ENCODE peak calls at places on chromosome 10, in ten cellular contexts. B is small intestine, L is vagina, I is SK-N-SH, Q is H7, F is IMR-90, R is heart right ventricle, D is neural progenitor cell, S is fibroblast of mammary gland, E is hepatocyte. M is an unnamed sample.

GRCh38 chr10:74949434-74949833 is 123.0 kb downstream of the KAT6B start:
- DNase-seq in I (no peak), D (no peak), S (peak), F (peak), L (no peak), R (no peak), E (no peak), B (peak), Q (no peak), M (no peak)

GRCh38 chr10:48363617-48364355 is 57.3 kb downstream of the MAPK8 start:
- DNase-seq in B (peak), D (peak), R (no peak), E (peak), S (peak), Q (no peak), L (no peak), F (peak), I (peak), M (peak)

GRCh38 chr10:5284311-5285057 is 80.3 kb upstream of the UCN3 start:
- DNase-seq in E (no peak), L (no peak), B (no peak), S (peak), D (no peak), Q (no peak), I (no peak), F (peak), R (no peak), M (peak)

GRCh38 chr10:60099998-60100747 is 193.8 kb upstream of the CCDC6 start:
- DNase-seq in F (peak), B (peak), R (no peak), L (no peak), I (peak), Q (peak), E (peak), S (peak), D (peak), M (peak)

GRCh38 chr10:27558612-27559020 is 54.5 kb downstream of the RAB18 start:
- DNase-seq in F (peak), B (peak), D (peak), S (peak), R (no peak), E (peak), Q (peak), L (no peak), I (peak), M (peak)

GRCh38 chr10:112649492-112650152 is 202.6 kb downstream of the VTI1A start:
- DNase-seq in I (no peak), D (no peak), B (no peak), E (no peak), L (no peak), S (no peak), Q (no peak), F (peak), R (no peak), M (no peak)

GRCh38 chr10:129963076-129963830 is 821 bp downstream of the EBF3 start:
- DNase-seq in Q (peak), I (peak), F (peak), E (peak), S (peak), L (no peak), B (peak), R (peak), D (peak), M (no peak)

GRCh38 chr10:1230592-1231275 is 174.5 kb downstream of the WDR37 start:
- DNase-seq in L (no peak), S (no peak), F (no peak), E (no peak), Q (peak), I (no peak), D (no peak), R (no peak), B (no peak), M (no peak)

GRCh38 chr10:2650328-2650727 is 417.0 kb upstream of the PFKP start:
- DNase-seq in B (no peak), R (no peak), F (no peak), E (no peak), L (no peak), I (no peak), S (no peak), D (no peak), Q (no peak), M (no peak)

GRCh38 chr10:100718197-100718742 is 27.1 kb upstream of the PAX2 start:
- DNase-seq in E (no peak), R (no peak), D (no peak), I (no peak), B (no peak), F (no peak), L (no peak), Q (no peak), S (no peak), M (no peak)

GRCh38 chr10:132880148-132880981 is 62.0 kb downstream of the CFAP46 start:
- DNase-seq in R (peak), I (no peak), Q (no peak), F (no peak), E (no peak), S (no peak), B (no peak), D (no peak), L (no peak), M (no peak)

DNA sequence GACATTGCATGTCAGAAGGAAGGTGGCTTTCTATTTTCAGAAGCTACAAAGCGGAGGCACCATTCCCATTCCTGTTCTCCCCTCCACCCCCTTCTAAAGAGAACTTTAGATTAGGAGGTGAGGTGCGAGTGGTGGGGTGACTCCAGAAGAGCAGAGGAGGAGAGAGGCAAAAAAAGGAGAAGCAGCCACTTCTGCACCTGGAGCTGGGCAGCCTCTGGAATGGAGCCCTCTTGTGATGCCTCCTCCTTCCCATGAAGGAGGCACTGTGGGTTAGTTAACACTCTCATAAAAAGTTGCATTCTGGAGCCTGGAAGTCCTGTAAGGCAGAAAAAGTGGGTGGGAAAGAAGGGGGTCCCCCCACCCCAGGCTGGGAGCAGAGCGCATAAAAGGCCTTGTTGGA is 4.8 kb downstream of the PTF1A start:
- DNase-seq in Q (peak), E (no peak), S (no peak), R (no peak), L (no peak), D (no peak), F (no peak), B (no peak), I (no peak), M (no peak)
- H3K4me3 ChIP-seq in Q (no peak), E (no peak), S (no peak), R (no peak), L (no peak), D (no peak), F (no peak), B (no peak), I (no peak), M (no peak)

GRCh38 chr10:22228943-22229755 is 11.3 kb upstream of the EBLN1 start:
- DNase-seq in S (peak), R (peak), F (peak), L (no peak), D (peak), E (peak), I (peak), B (peak), Q (peak), M (peak)
- H3K4me3 ChIP-seq in S (peak), R (peak), F (peak), L (peak), D (peak), E (peak), I (peak), B (peak), Q (peak), M (peak)

GRCh38 chr10:63684257-63684936 is 163.2 kb downstream of the REEP3 start:
- DNase-seq in R (no peak), S (no peak), B (no peak), F (no peak), E (no peak), I (no peak), Q (no peak), D (no peak), L (no peak), M (no peak)

GRCh38 chr10:63683686-63684085 is 162.5 kb downstream of the REEP3 start:
- DNase-seq in B (no peak), L (no peak), I (no peak), D (no peak), R (no peak), F (no peak), S (no peak), E (no peak), Q (no peak), M (no peak)

GRCh38 chr10:63677001-63677400 is 155.8 kb downstream of the REEP3 start:
- DNase-seq in L (no peak), F (no peak), S (no peak), R (no peak), Q (no peak), B (no peak), E (no peak), D (no peak), I (no peak), M (no peak)

GRCh38 chr10:63683223-63683622 is 162.0 kb downstream of the REEP3 start:
- DNase-seq in Q (no peak), I (no peak), F (no peak), B (no peak), L (no peak), E (no peak), R (no peak), S (no peak), D (no peak), M (peak)

DNA sequence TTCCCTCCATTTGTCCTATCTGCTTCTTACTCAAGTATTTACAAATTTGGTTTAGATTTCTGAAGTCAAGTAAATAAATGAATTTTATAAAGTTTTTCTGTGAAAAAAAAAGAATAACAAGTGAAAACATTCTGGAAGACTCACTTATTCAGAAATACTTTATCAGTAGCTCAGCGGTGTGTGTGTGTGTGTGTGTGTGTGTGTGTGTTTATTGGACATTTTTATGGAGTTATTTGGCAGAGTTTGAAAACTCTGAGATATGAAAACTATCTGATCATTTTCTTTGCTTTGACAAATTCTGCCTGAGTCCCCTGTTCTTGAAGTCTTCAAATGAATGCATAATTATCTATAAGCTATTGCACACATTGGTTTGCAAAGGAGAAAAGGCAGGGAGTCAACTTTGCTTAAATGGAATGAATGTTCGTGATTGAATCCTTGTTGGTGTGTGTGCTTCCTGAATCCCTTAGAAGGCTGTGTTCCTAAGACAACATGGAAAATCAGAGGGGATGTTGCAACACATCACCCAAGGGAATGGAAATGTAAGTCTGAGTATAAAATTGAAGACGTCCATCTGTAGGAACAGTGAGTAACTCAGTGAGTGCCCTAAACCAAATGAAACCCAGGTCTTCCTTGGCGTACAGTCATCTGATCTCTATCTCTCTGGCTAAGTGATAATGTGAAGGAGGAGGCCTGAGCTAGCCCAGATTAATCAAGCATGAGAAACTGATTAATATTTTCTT is 160.9 kb downstream of the REEP3 start:
- DNase-seq in L (no peak), R (no peak), F (peak), I (no peak), B (no peak), S (peak), Q (no peak), E (peak), D (no peak), M (no peak)
- H3K4me3 ChIP-seq in L (no peak), R (no peak), F (peak), I (no peak), B (no peak), S (no peak), Q (no peak), E (no peak), D (no peak), M (no peak)

GRCh38 chr10:99233680-99234018 is 2.0 kb downstream of the HPSE2 start:
- DNase-seq in R (no peak), S (no peak), F (no peak), D (peak), Q (no peak), B (no peak), L (no peak), E (no peak), I (no peak), M (no peak)
- H3K4me3 ChIP-seq in R (peak), S (peak), F (no peak), D (peak), Q (peak), B (peak), L (peak), E (peak), I (peak), M (no peak)

DNA sequence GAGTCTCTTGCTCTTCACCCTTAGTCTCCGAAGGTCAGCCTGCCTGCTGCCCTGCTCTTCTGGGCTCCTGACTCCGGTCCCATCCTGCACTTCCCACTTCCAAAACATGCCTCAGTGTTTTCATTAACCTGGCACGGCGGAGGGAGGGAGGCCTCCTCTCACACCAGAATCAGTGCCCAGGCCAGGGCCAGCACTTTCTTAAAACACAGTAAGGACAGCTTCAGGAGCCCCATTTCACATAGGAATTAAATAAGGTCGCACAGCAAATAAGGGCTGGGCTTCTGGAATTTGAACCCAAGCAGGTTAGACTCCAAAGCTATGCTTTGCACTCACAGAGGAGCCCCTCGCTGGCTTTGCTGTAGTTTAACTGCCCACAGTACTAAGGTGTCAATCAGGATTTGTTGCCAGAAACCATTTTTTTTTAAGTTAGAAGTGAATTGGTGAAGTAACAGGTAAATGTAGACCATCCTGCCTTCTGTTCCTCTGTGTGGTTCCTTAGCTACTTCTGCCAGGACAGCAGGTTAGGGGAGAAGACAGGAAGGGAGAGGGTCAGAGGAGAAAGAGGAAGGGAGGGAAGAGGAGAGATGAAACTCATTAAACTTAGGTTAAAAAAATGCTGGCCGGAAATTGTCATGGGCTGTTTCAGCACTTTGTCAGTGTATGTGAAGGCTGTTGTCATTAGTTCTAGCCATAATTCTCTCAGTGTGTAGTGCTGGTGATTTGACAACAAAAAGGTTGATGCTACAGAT is 1.1 kb downstream of the RASSF4 start:
- DNase-seq in D (no peak), I (no peak), B (peak), R (no peak), E (no peak), Q (peak), L (no peak), F (no peak), S (no peak), M (no peak)
- H3K4me3 ChIP-seq in D (no peak), I (peak), B (no peak), R (peak), E (no peak), Q (no peak), L (peak), F (no peak), S (no peak), M (no peak)

M was measured in Jurkat, Clone E6-1.